ENCODE peak calls at places on chromosomes 6 and 20, in six cellular contexts. J, I, Z, K, N and A are unnamed samples.

GRCh38 chr6:30721198-30722024 is 1.3 kb downstream of the TUBB start:
- DNase-seq in Z (peak), I (no peak), N (no peak), K (peak), J (peak), A (peak)

GRCh38 chr20:35621560-35621946 is 5.9 kb downstream of the SPAG4 start:
- DNase-seq in N (no peak), Z (no peak), K (no peak), J (no peak), I (no peak), A (no peak)

GRCh38 chr6:111722220-111722731 is 116.6 kb upstream of the TRAF3IP2 start:
- DNase-seq in N (no peak), I (no peak), K (no peak), J (no peak), Z (peak), A (no peak)

GRCh38 chr6:422423-423061 is 31.0 kb downstream of the IRF4 start:
- DNase-seq in I (no peak), N (no peak), K (peak), J (no peak), Z (peak), A (no peak)

GRCh38 chr6:165729307-165729936 is 66.4 kb upstream of the PDE10A start:
- DNase-seq in K (peak), Z (peak), J (peak), N (no peak), I (no peak), A (peak)

GRCh38 chr6:140011537-140011936 is 637.1 kb upstream of the CITED2 start:
- DNase-seq in K (peak), I (no peak), Z (no peak), J (no peak), N (no peak), A (no peak)

GRCh38 chr6:19415605-19416326 is 421.4 kb upstream of the ID4 start:
- DNase-seq in N (no peak), J (no peak), Z (no peak), K (no peak), I (no peak), A (no peak)

GRCh38 chr6:159874475-159874874 is 16.3 kb upstream of the MAS1 start:
- DNase-seq in I (no peak), K (no peak), Z (no peak), J (no peak), N (no peak), A (no peak)

GRCh38 chr20:57806476-57806875 is 96.7 kb upstream of the PMEPA1 start:
- DNase-seq in Z (no peak), N (no peak), I (no peak), K (no peak), J (no peak), A (no peak)

GRCh38 chr20:42706762-42707161 is 482.9 kb downstream of the PTPRT start:
- DNase-seq in J (no peak), K (no peak), N (no peak), Z (no peak), I (no peak), A (no peak)

GRCh38 chr6:20350215-20350614 is 51.5 kb upstream of the E2F3 start:
- DNase-seq in N (no peak), K (no peak), Z (no peak), I (no peak), J (no peak), A (no peak)

GRCh38 chr6:83948851-83949250 is 84.7 kb upstream of the MRAP2 start:
- DNase-seq in K (no peak), Z (no peak), I (no peak), N (no peak), J (no peak), A (no peak)

GRCh38 chr6:35522660-35523658 is 10.3 kb upstream of the TULP1 start:
- DNase-seq in I (peak), Z (peak), K (peak), N (peak), J (peak), A (peak)

GRCh38 chr6:99151634-99152344 is 197.7 kb downstream of the FAXC start:
- DNase-seq in Z (no peak), K (peak), I (peak), J (peak), N (peak), A (peak)

GRCh38 chr6:1424306-1424927 is 35.0 kb downstream of the FOXF2 start:
- DNase-seq in J (no peak), I (no peak), Z (no peak), K (peak), N (peak), A (peak)

GRCh38 chr6:109010703-109011102 is 83.9 kb downstream of the SESN1 start:
- DNase-seq in N (no peak), J (no peak), K (peak), I (no peak), Z (no peak), A (no peak)

GRCh38 chr6:47276377-47276776 is 33.3 kb downstream of the TNFRSF21 start:
- DNase-seq in I (no peak), J (no peak), N (no peak), K (no peak), Z (no peak), A (no peak)

GRCh38 chr6:141548969-141549368 is 583.8 kb upstream of the GJE1 start:
- DNase-seq in I (no peak), N (no peak), J (no peak), K (peak), Z (no peak), A (no peak)

GRCh38 chr6:96015321-96015790 is 418 bp upstream of the FUT9 start:
- DNase-seq in J (no peak), N (no peak), K (no peak), Z (no peak), I (no peak), A (no peak)

GRCh38 chr6:44151348-44152108 is 7.1 kb upstream of the CAPN11 start:
- DNase-seq in Z (peak), N (peak), I (no peak), K (peak), J (peak), A (peak)

GRCh38 chr20:9281770-9282169 is 212.9 kb downstream of the PLCB4 start:
- DNase-seq in J (no peak), N (no peak), K (no peak), Z (no peak), I (no peak), A (no peak)

GRCh38 chr20:1888796-1889463 is 6.3 kb upstream of the SIRPA start:
- DNase-seq in K (peak), Z (peak), N (no peak), J (no peak), I (no peak), A (no peak)

GRCh38 chr6:15569035-15569995 is 93.5 kb downstream of the DTNBP1 start:
- DNase-seq in Z (no peak), I (no peak), N (no peak), K (no peak), J (peak), A (no peak)

GRCh38 chr6:40640591-40641293 is 53.6 kb upstream of the LRFN2 start:
- DNase-seq in Z (no peak), K (no peak), N (no peak), I (no peak), J (no peak), A (no peak)
- TF ChIP-seq GABPA in Z (no peak), K (no peak), N (no peak), I (no peak), J (no peak), A (no peak)

GRCh38 chr6:89675949-89676753 is 37.6 kb upstream of the LYRM2 start:
- DNase-seq in I (no peak), Z (no peak), K (no peak), J (no peak), N (no peak), A (peak)
- TF ChIP-seq GABPA in I (no peak), Z (no peak), K (no peak), J (no peak), N (no peak), A (no peak)

GRCh38 chr6:97312241-97312640 is 29.2 kb upstream of the MMS22L start:
- DNase-seq in Z (no peak), N (no peak), I (no peak), K (no peak), J (no peak), A (no peak)

GRCh38 chr6:97304701-97305100 is 21.7 kb upstream of the MMS22L start:
- DNase-seq in K (no peak), Z (no peak), I (no peak), J (no peak), N (no peak), A (no peak)

GRCh38 chr6:97305676-97306075 is 22.7 kb upstream of the MMS22L start:
- DNase-seq in K (no peak), I (no peak), J (no peak), Z (no peak), N (no peak), A (peak)

DNA sequence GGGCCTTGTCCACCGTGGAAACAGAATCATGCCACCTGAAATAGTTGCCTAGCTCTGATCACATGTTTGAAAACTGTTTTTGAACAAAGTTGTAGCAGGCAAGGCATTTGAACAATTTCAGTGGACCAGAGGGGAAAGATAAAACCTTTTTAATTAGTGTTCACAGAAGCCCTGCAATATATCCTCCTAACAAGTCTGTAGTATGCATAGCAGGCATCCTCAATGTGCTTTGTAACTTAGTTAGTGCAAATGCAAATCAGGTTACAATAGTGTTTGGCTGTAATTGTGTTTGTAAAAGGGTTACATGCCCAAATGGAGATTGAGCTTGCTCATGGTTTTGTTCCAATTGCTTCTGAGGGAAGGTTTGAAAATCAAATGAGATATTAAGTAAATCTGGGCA is 23.9 kb upstream of the MMS22L start:
- DNase-seq in N (no peak), Z (no peak), J (no peak), I (no peak), K (no peak), A (peak)
- TF ChIP-seq GABPA in N (no peak), Z (no peak), J (no peak), I (no peak), K (no peak), A (no peak)

DNA sequence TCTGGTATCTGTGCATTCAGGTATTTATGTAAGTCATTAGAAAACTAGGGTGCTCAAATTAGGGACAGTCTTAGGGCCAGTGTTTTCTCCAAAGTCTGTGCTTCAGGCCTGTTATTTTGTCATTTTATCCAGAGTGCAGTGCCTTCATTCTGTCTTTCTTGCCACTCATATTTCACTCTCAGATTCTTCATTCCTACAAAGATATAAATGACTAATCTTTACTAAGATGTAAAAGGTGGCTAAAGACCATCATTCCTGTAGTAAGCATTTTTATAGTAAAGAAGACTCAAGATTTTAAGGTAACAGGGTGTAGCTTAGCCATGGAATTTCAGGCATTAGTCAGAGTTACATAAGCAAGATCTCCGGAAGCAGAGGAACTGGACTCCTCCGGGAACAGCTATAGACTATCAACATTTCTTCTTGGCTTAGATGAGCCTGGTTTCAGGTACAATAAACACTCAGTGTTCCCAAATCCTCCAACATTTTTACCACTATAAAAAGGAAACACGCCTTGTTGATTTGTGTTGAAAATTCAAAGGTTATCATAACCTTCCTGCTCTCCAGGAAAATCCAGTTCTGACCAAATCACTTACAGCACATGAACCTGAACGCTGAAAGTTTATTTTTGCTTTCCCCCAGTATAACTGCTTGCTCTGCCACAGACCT is 23.8 kb downstream of the SERPINB1 start:
- DNase-seq in K (no peak), I (no peak), J (no peak), N (no peak), Z (no peak), A (no peak)
- TF ChIP-seq GABPA in K (no peak), I (no peak), J (no peak), N (no peak), Z (no peak), A (no peak)

GRCh38 chr6:11096109-11096508 is 2.5 kb downstream of the SMIM13 start:
- DNase-seq in K (peak), J (no peak), N (no peak), I (no peak), Z (peak), A (peak)
- TF ChIP-seq GABPA in K (no peak), J (no peak), N (no peak), I (no peak), Z (no peak), A (no peak)

DNA sequence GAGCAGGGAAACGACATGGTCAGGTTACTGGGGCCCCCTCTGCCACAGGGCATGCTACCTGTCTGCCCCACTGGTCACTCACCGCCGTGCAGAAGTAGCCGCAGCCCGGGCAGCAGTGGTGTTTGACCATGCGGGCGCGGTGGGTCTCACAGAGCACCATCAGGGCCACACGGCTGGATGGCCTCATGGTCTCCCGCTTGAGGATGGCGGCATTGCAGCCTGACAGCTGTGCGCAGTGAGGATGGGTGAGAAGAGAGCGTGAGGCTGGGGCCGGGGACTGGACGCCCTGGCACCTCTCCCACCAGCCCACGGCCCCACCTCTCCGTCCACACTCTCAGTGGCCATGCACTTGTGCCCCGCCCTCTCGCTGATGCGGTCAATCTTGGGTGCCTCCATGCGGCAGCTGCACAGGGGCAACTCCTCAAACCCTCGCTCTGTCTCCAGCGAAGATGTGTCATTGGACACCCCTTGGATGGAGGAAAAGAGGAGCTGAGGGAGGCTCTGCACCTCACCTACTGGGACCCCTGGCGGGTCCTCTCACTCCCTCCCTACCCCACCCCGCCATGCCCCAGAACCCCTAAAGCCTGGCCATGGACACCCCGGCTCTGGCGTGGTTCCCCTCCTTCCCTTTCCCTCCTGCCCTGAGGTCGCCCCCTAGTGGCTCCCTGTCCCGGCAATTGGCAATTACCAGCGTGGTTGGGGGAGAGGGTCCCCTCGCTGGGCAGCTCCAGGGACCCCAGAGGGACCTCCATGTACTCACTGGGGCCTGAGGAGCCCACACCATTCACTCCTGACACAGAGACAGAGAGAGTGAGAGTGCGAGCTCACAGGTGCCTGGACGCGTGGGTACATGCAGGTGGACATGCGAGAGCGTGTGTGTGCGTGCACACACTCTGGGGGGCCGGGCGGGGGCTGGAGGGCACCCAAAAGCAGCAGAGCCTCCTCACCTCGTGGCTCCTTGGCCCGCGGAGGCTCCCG is 8.9 kb downstream of the EHMT2 start:
- DNase-seq in Z (no peak), J (peak), N (no peak), K (no peak), I (no peak), A (peak)
- TF ChIP-seq GABPA in Z (no peak), J (no peak), N (peak), K (no peak), I (no peak), A (no peak)

DNA sequence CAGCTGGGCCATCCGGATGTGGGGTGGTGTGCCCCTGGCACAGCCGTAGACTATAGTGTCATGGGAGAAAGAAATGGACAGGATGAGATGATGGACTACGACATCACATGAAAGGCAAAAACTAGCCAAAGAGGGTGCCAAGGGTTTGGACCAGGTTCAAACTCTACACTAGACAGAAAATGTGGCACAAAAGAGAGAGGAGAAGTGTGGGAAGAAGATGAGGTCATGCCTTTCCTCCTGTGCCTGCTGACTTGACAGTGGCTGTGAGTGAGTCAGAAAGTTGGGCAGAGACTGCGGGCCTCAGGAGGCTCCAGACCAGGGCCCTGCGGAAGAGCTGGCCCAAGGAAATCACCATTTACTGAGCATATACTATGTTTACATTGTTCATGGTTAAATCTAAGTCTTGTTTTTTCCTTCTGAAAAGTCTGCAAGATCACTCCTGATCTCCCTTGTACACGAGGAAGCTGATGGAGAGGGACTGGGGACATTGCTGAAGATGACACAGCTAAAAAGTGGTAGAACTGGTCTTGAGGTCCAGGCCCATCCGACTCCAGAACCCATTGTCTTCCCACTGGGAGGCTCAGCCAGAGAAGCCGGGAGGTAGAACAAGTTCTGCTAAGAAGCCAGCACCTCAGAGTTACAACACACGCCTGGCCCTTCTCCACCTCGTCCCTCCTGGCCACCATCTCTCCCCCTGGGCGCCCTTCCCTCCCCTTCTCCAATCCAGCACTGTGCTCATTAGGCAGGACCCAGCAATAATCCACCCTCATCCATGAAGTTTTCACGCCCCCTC is 35.7 kb downstream of the CNKSR3 start:
- DNase-seq in J (no peak), I (no peak), K (no peak), N (no peak), Z (no peak), A (no peak)
- TF ChIP-seq GABPA in J (no peak), I (no peak), K (no peak), N (no peak), Z (no peak), A (no peak)

DNA sequence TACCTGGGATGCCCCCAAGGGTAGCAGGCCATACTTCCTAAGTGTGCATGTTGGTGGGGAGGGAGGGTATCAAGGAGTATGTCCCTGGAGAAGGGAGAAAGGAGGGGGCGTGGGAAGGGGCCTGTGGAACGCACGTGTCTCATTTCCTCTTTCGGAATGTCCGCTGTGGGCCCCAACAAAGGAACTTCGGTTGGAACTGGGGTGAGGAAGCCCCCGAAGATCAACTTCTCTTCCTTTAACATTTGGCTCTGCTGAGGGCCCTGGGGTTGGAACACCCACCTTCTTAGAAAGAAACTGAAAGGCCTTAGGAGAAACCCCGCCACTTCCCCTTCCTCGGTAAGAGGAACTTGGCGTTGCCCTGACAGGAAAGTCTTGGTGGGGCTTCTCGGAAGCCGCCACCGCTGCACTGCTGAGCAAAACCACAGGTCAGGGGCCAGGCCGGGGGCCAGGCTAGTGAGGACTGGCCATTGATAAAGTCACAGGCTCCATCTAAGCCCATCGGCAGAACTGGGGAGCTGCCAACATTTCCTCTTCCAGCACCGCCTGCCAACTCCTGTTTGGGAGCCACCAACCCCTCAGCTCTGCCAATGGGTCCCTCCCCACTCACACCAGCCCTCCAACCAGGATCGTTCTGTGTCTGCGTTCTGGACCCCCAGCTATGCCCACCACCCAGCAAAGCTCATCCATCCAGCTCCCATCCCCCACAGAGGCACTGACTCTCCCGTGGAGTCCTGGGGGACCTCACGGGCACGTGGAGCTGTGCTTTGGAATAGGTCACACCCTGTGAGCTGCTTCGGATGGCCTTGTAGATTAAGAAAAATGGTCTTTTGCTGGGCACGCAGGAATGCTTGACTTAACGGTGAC is 44.8 kb downstream of the FGD2 start:
- DNase-seq in N (no peak), I (no peak), Z (peak), J (peak), K (no peak), A (no peak)
- TF ChIP-seq GABPA in N (no peak), I (no peak), Z (no peak), J (peak), K (no peak), A (no peak)